ENCODE peak calls at places on chromosomes 5 and 9, in four cellular contexts. One of them, this sample, is unnamed.

GRCh38 chr5:78320461-78320860 is 26.0 kb upstream of the AP3B1 start:
- DNase-seq in ascending aorta: no peak
- DNase-seq in gastrocnemius medialis: no peak
- DNase-seq in right lobe of liver: no peak
- DNase-seq in this sample: no peak

GRCh38 chr9:113454914-113455761 is 8.4 kb upstream of the RGS3 start:
- DNase-seq in ascending aorta: no peak
- DNase-seq in right lobe of liver: no peak
- DNase-seq in gastrocnemius medialis: no peak
- DNase-seq in this sample: peak; percentile 50

GRCh38 chr9:17462869-17463464 is 115.9 kb upstream of the SH3GL2 start:
- DNase-seq in right lobe of liver: no peak
- DNase-seq in ascending aorta: no peak
- DNase-seq in gastrocnemius medialis: no peak
- DNase-seq in this sample: no peak

GRCh38 chr5:912356-913091 is 19.8 kb downstream of the TRIP13 start:
- DNase-seq in ascending aorta: no peak
- DNase-seq in gastrocnemius medialis: no peak
- DNase-seq in right lobe of liver: no peak
- DNase-seq in this sample: peak; percentile 59

GRCh38 chr9:82764270-82764669 is 298.7 kb downstream of the RASEF start:
- DNase-seq in right lobe of liver: no peak
- DNase-seq in ascending aorta: no peak
- DNase-seq in gastrocnemius medialis: no peak
- DNase-seq in this sample: no peak

GRCh38 chr5:1027631-1028441 is 19.2 kb downstream of the NKD2 start:
- DNase-seq in gastrocnemius medialis: no peak
- DNase-seq in right lobe of liver: no peak
- DNase-seq in ascending aorta: no peak
- DNase-seq in this sample: peak; percentile 40

GRCh38 chr9:127884427-127884911 is 7.0 kb upstream of the AK1 start:
- DNase-seq in ascending aorta: no peak
- DNase-seq in right lobe of liver: no peak
- DNase-seq in gastrocnemius medialis: no peak
- DNase-seq in this sample: peak; percentile 52

GRCh38 chr9:131310833-131311554 is 21.5 kb downstream of the PLPP7 start:
- DNase-seq in ascending aorta: no peak
- DNase-seq in right lobe of liver: no peak
- DNase-seq in gastrocnemius medialis: peak; percentile 72
- DNase-seq in this sample: no peak

GRCh38 chr9:4572184-4572826 is 82.0 kb downstream of the SLC1A1 start:
- DNase-seq in gastrocnemius medialis: no peak
- DNase-seq in right lobe of liver: no peak
- DNase-seq in ascending aorta: no peak
- DNase-seq in this sample: no peak

GRCh38 chr9:97984188-97985057 is 1.3 kb downstream of the ANP32B start:
- DNase-seq in ascending aorta: peak; percentile 14
- DNase-seq in gastrocnemius medialis: peak; percentile 52
- DNase-seq in right lobe of liver: peak; percentile 83
- DNase-seq in this sample: peak; percentile 90

GRCh38 chr5:69046375-69046957 is 47.3 kb upstream of the SLC30A5 start:
- DNase-seq in gastrocnemius medialis: no peak
- DNase-seq in right lobe of liver: peak; percentile 57
- DNase-seq in ascending aorta: no peak
- DNase-seq in this sample: no peak

GRCh38 chr9:123835821-123836220 is 94.1 kb downstream of the DENND1A start:
- DNase-seq in ascending aorta: no peak
- DNase-seq in right lobe of liver: no peak
- DNase-seq in gastrocnemius medialis: no peak
- DNase-seq in this sample: no peak

GRCh38 chr5:171688696-171689495 is 96.7 kb upstream of the SMIM23 start:
- DNase-seq in right lobe of liver: peak; percentile 14
- DNase-seq in ascending aorta: no peak
- DNase-seq in gastrocnemius medialis: no peak
- DNase-seq in this sample: no peak

GRCh38 chr9:96523429-96523828 is 73.5 kb downstream of the HABP4 start:
- DNase-seq in ascending aorta: peak; percentile 27
- DNase-seq in right lobe of liver: no peak
- DNase-seq in gastrocnemius medialis: no peak
- DNase-seq in this sample: no peak

GRCh38 chr9:83630938-83631457 is 8.1 kb downstream of the IDNK start:
- DNase-seq in right lobe of liver: no peak
- DNase-seq in ascending aorta: no peak
- DNase-seq in gastrocnemius medialis: no peak
- DNase-seq in this sample: no peak

GRCh38 chr5:42317575-42317974 is 105.7 kb upstream of the GHR start:
- DNase-seq in gastrocnemius medialis: no peak
- DNase-seq in ascending aorta: no peak
- DNase-seq in right lobe of liver: no peak
- DNase-seq in this sample: no peak

GRCh38 chr9:33813712-33814641 is 3.0 kb upstream of the UBE2R2 start:
- DNase-seq in gastrocnemius medialis: no peak
- DNase-seq in ascending aorta: no peak
- DNase-seq in right lobe of liver: no peak
- DNase-seq in this sample: no peak

GRCh38 chr5:106167766-106168165 is 1503.0 kb downstream of the EFNA5 start:
- DNase-seq in gastrocnemius medialis: no peak
- DNase-seq in ascending aorta: no peak
- DNase-seq in right lobe of liver: no peak
- DNase-seq in this sample: no peak

GRCh38 chr5:106521701-106522100 is 1149.0 kb downstream of the EFNA5 start:
- DNase-seq in right lobe of liver: no peak
- DNase-seq in ascending aorta: no peak
- DNase-seq in gastrocnemius medialis: no peak
- DNase-seq in this sample: no peak

GRCh38 chr5:111296570-111296969 is 72.4 kb downstream of the CAMK4 start:
- DNase-seq in ascending aorta: no peak
- DNase-seq in right lobe of liver: peak; percentile 49
- DNase-seq in gastrocnemius medialis: no peak
- DNase-seq in this sample: no peak

GRCh38 chr9:114238919-114239879 is 83.7 kb upstream of the ORM1 start:
- DNase-seq in right lobe of liver: no peak
- DNase-seq in ascending aorta: no peak
- DNase-seq in gastrocnemius medialis: no peak
- DNase-seq in this sample: no peak

GRCh38 chr9:74824654-74825053 is 63.1 kb downstream of the TRPM6 start:
- DNase-seq in ascending aorta: no peak
- DNase-seq in right lobe of liver: no peak
- DNase-seq in gastrocnemius medialis: no peak
- DNase-seq in this sample: no peak

GRCh38 chr5:112878760-112879159 is 17.7 kb downstream of the SRP19 start:
- DNase-seq in right lobe of liver: no peak
- DNase-seq in ascending aorta: no peak
- DNase-seq in gastrocnemius medialis: no peak
- DNase-seq in this sample: no peak

GRCh38 chr9:93297659-93298497 is 113.9 kb downstream of the WNK2 start:
- DNase-seq in gastrocnemius medialis: no peak
- DNase-seq in ascending aorta: no peak
- DNase-seq in right lobe of liver: no peak
- DNase-seq in this sample: peak; percentile 41

GRCh38 chr9:38235244-38235643 is 157.3 kb upstream of the ALDH1B1 start:
- DNase-seq in right lobe of liver: no peak
- DNase-seq in gastrocnemius medialis: no peak
- DNase-seq in ascending aorta: no peak
- DNase-seq in this sample: no peak

GRCh38 chr5:150317048-150318003 is 14.6 kb upstream of the ARSI start:
- DNase-seq in gastrocnemius medialis: no peak
- DNase-seq in ascending aorta: no peak
- DNase-seq in right lobe of liver: no peak
- DNase-seq in this sample: no peak

GRCh38 chr9:69571032-69571431 is 101.1 kb downstream of the APBA1 start:
- DNase-seq in ascending aorta: no peak
- DNase-seq in gastrocnemius medialis: no peak
- DNase-seq in right lobe of liver: no peak
- DNase-seq in this sample: no peak

GRCh38 chr5:62431735-62432617 is 19.4 kb downstream of the IPO11 start:
- DNase-seq in right lobe of liver: no peak
- DNase-seq in gastrocnemius medialis: peak; percentile 38
- DNase-seq in ascending aorta: no peak
- DNase-seq in this sample: no peak

GRCh38 chr9:127386249-127386648 is 10.7 kb upstream of the SLC2A8 start:
- DNase-seq in gastrocnemius medialis: no peak
- DNase-seq in ascending aorta: no peak
- DNase-seq in right lobe of liver: no peak
- DNase-seq in this sample: no peak

GRCh38 chr9:38227061-38227540 is 158.1 kb upstream of the SHB start:
- DNase-seq in ascending aorta: no peak
- DNase-seq in gastrocnemius medialis: no peak
- DNase-seq in right lobe of liver: peak; percentile 47
- DNase-seq in this sample: peak; percentile 55

GRCh38 chr9:137194388-137194787 is 5.9 kb downstream of the SSNA1 start:
- DNase-seq in gastrocnemius medialis: no peak
- DNase-seq in right lobe of liver: peak; percentile 77
- DNase-seq in ascending aorta: no peak
- DNase-seq in this sample: no peak
- H3K4me3 ChIP-seq in gastrocnemius medialis: no peak overlapping the region
- H3K4me3 ChIP-seq in right lobe of liver: peak overlapping the region; percentile 4
- H3K4me3 ChIP-seq in ascending aorta: no peak overlapping the region
- H3K4me3 ChIP-seq in this sample: no peak overlapping the region

DNA sequence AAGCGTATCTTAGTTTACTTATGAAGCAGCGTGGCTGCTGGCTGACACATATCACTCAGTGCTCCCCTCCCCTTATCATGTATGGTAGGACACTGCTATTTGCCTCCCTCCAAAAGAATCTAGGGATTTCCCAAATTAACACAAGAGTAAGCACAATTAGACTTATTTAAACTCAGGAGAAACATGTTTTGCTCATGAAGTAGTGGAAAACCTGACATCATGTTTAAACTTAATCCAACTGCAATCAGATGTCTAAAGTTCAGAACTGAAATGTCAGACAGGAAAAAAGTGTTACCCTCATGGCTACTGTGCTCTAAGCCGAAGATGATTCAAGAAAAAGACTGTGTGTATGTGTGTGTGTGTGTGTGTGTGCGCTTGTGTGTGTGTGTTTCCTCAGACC is 324.1 kb upstream of the TNC start:
- DNase-seq in right lobe of liver: no peak
- DNase-seq in ascending aorta: no peak
- DNase-seq in gastrocnemius medialis: no peak
- DNase-seq in this sample: no peak
- H3K27ac ChIP-seq in right lobe of liver: no peak overlapping the region
- H3K27ac ChIP-seq in ascending aorta: peak overlapping the region; percentile 82
- H3K27ac ChIP-seq in gastrocnemius medialis: no peak overlapping the region
- H3K27ac ChIP-seq in this sample: no peak overlapping the region

GRCh38 chr9:94870793-94871558 is 144.5 kb downstream of the AOPEP start:
- DNase-seq in ascending aorta: no peak
- DNase-seq in gastrocnemius medialis: peak; percentile 75
- DNase-seq in right lobe of liver: no peak
- DNase-seq in this sample: no peak
- H3K4me3 ChIP-seq in ascending aorta: no peak overlapping the region
- H3K4me3 ChIP-seq in gastrocnemius medialis: no peak overlapping the region
- H3K4me3 ChIP-seq in right lobe of liver: no peak overlapping the region
- H3K4me3 ChIP-seq in this sample: no peak overlapping the region

GRCh38 chr9:108272350-108272899 is 583.4 kb downstream of the ACTL7B start:
- DNase-seq in ascending aorta: peak; percentile 13
- DNase-seq in gastrocnemius medialis: peak; percentile 6
- DNase-seq in right lobe of liver: peak; percentile 69
- DNase-seq in this sample: peak; percentile 53
- H3K27ac ChIP-seq in ascending aorta: no peak overlapping the region
- H3K27ac ChIP-seq in gastrocnemius medialis: peak overlapping the region; percentile 65
- H3K27ac ChIP-seq in right lobe of liver: peak overlapping the region; percentile 14
- H3K27ac ChIP-seq in this sample: peak overlapping the region; percentile 48

GRCh38 chr5:126680215-126680817 is 79.6 kb downstream of the PHAX start:
- DNase-seq in right lobe of liver: no peak
- DNase-seq in gastrocnemius medialis: no peak
- DNase-seq in ascending aorta: no peak
- DNase-seq in this sample: no peak
- H3K4me3 ChIP-seq in right lobe of liver: no peak overlapping the region
- H3K4me3 ChIP-seq in gastrocnemius medialis: no peak overlapping the region
- H3K4me3 ChIP-seq in ascending aorta: no peak overlapping the region
- H3K4me3 ChIP-seq in this sample: no peak overlapping the region

GRCh38 chr5:103487822-103488493 is 74.6 kb downstream of the NUDT12 start:
- DNase-seq in right lobe of liver: no peak
- DNase-seq in gastrocnemius medialis: no peak
- DNase-seq in ascending aorta: no peak
- DNase-seq in this sample: no peak
- H3K27ac ChIP-seq in right lobe of liver: no peak overlapping the region
- H3K27ac ChIP-seq in gastrocnemius medialis: no peak overlapping the region
- H3K27ac ChIP-seq in ascending aorta: no peak overlapping the region
- H3K27ac ChIP-seq in this sample: no peak overlapping the region

GRCh38 chr5:153661897-153662296 is 171.4 kb downstream of the GRIA1 start:
- DNase-seq in ascending aorta: no peak
- DNase-seq in gastrocnemius medialis: no peak
- DNase-seq in right lobe of liver: no peak
- DNase-seq in this sample: no peak
- H3K4me3 ChIP-seq in ascending aorta: no peak overlapping the region
- H3K4me3 ChIP-seq in gastrocnemius medialis: no peak overlapping the region
- H3K4me3 ChIP-seq in right lobe of liver: no peak overlapping the region
- H3K4me3 ChIP-seq in this sample: no peak overlapping the region

GRCh38 chr5:142896325-142897007 is 126.3 kb downstream of the ARHGAP26 start:
- DNase-seq in ascending aorta: no peak
- DNase-seq in gastrocnemius medialis: no peak
- DNase-seq in right lobe of liver: no peak
- DNase-seq in this sample: no peak
- H3K27ac ChIP-seq in ascending aorta: no peak overlapping the region
- H3K27ac ChIP-seq in gastrocnemius medialis: no peak overlapping the region
- H3K27ac ChIP-seq in right lobe of liver: no peak overlapping the region
- H3K27ac ChIP-seq in this sample: no peak overlapping the region